ENCODE peak calls at places on chromosomes 4 and X, in nine cellular contexts. One of them, this sample, is unnamed.

GRCh38 chr4:13347517-13348125 is 136.5 kb downstream of the RAB28 start:
- DNase-seq in Caco-2: no peak
- DNase-seq in activated CD4-positive, CD25-positive, alpha-beta regulatory T cell: no peak
- DNase-seq in aorta: no peak
- DNase-seq in HFFc6: peak
- DNase-seq in activated CD4-positive, alpha-beta T cell treated with anti-CD3 and anti-CD28 coated beads for 24 hours: no peak
- DNase-seq in activated CD8-positive, alpha-beta T cell treated with anti-CD3 and anti-CD28 coated beads, Interleukin-2, amount 10 ng/mL, durations not matched to agents 7 days and 5 days: no peak
- DNase-seq in nephron progenitor cell: no peak
- DNase-seq in HS-27A: no peak
- DNase-seq in this sample: no peak

GRCh38 chrX:153507484-153508178 is 9.8 kb upstream of the ATP2B3 start:
- DNase-seq in Caco-2: peak
- DNase-seq in activated CD4-positive, CD25-positive, alpha-beta regulatory T cell: peak
- DNase-seq in aorta: peak
- DNase-seq in HFFc6: peak
- DNase-seq in activated CD4-positive, alpha-beta T cell treated with anti-CD3 and anti-CD28 coated beads for 24 hours: peak
- DNase-seq in activated CD8-positive, alpha-beta T cell treated with anti-CD3 and anti-CD28 coated beads, Interleukin-2, amount 10 ng/mL, durations not matched to agents 7 days and 5 days: peak
- DNase-seq in nephron progenitor cell: peak
- DNase-seq in HS-27A: no peak
- DNase-seq in this sample: peak

GRCh38 chr4:110904435-110905050 is 281.7 kb upstream of the PITX2 start:
- DNase-seq in Caco-2: no peak
- DNase-seq in activated CD4-positive, CD25-positive, alpha-beta regulatory T cell: no peak
- DNase-seq in aorta: no peak
- DNase-seq in HFFc6: peak
- DNase-seq in activated CD4-positive, alpha-beta T cell treated with anti-CD3 and anti-CD28 coated beads for 24 hours: no peak
- DNase-seq in activated CD8-positive, alpha-beta T cell treated with anti-CD3 and anti-CD28 coated beads, Interleukin-2, amount 10 ng/mL, durations not matched to agents 7 days and 5 days: no peak
- DNase-seq in nephron progenitor cell: no peak
- DNase-seq in HS-27A: no peak
- DNase-seq in this sample: no peak

GRCh38 chr4:158051401-158052235 is 121.2 kb downstream of the GASK1B start:
- DNase-seq in Caco-2: no peak
- DNase-seq in activated CD4-positive, CD25-positive, alpha-beta regulatory T cell: no peak
- DNase-seq in aorta: no peak
- DNase-seq in HFFc6: peak
- DNase-seq in activated CD4-positive, alpha-beta T cell treated with anti-CD3 and anti-CD28 coated beads for 24 hours: no peak
- DNase-seq in activated CD8-positive, alpha-beta T cell treated with anti-CD3 and anti-CD28 coated beads, Interleukin-2, amount 10 ng/mL, durations not matched to agents 7 days and 5 days: no peak
- DNase-seq in nephron progenitor cell: no peak
- DNase-seq in HS-27A: peak
- DNase-seq in this sample: peak

GRCh38 chrX:124328765-124329164 is 3.7 kb upstream of the TEX13D start:
- DNase-seq in Caco-2: no peak
- DNase-seq in activated CD4-positive, CD25-positive, alpha-beta regulatory T cell: no peak
- DNase-seq in aorta: no peak
- DNase-seq in HFFc6: no peak
- DNase-seq in activated CD4-positive, alpha-beta T cell treated with anti-CD3 and anti-CD28 coated beads for 24 hours: no peak
- DNase-seq in activated CD8-positive, alpha-beta T cell treated with anti-CD3 and anti-CD28 coated beads, Interleukin-2, amount 10 ng/mL, durations not matched to agents 7 days and 5 days: no peak
- DNase-seq in nephron progenitor cell: no peak
- DNase-seq in HS-27A: no peak
- DNase-seq in this sample: no peak

GRCh38 chrX:734411-734810 is 103.8 kb downstream of the SHOX start:
- DNase-seq in Caco-2: no peak
- DNase-seq in activated CD4-positive, CD25-positive, alpha-beta regulatory T cell: no peak
- DNase-seq in aorta: no peak
- DNase-seq in HFFc6: no peak
- DNase-seq in activated CD4-positive, alpha-beta T cell treated with anti-CD3 and anti-CD28 coated beads for 24 hours: no peak
- DNase-seq in activated CD8-positive, alpha-beta T cell treated with anti-CD3 and anti-CD28 coated beads, Interleukin-2, amount 10 ng/mL, durations not matched to agents 7 days and 5 days: no peak
- DNase-seq in nephron progenitor cell: no peak
- DNase-seq in HS-27A: no peak
- DNase-seq in this sample: no peak

GRCh38 chrX:119474615-119475388 is 6.6 kb downstream of the SLC25A5 start:
- DNase-seq in Caco-2: no peak
- DNase-seq in activated CD4-positive, CD25-positive, alpha-beta regulatory T cell: no peak
- DNase-seq in aorta: no peak
- DNase-seq in HFFc6: no peak
- DNase-seq in activated CD4-positive, alpha-beta T cell treated with anti-CD3 and anti-CD28 coated beads for 24 hours: no peak
- DNase-seq in activated CD8-positive, alpha-beta T cell treated with anti-CD3 and anti-CD28 coated beads, Interleukin-2, amount 10 ng/mL, durations not matched to agents 7 days and 5 days: no peak
- DNase-seq in nephron progenitor cell: no peak
- DNase-seq in HS-27A: no peak
- DNase-seq in this sample: no peak

GRCh38 chr4:186676531-186677158 is 47.0 kb downstream of the FAT1 start:
- DNase-seq in Caco-2: no peak
- DNase-seq in activated CD4-positive, CD25-positive, alpha-beta regulatory T cell: no peak
- DNase-seq in aorta: no peak
- DNase-seq in HFFc6: peak
- DNase-seq in activated CD4-positive, alpha-beta T cell treated with anti-CD3 and anti-CD28 coated beads for 24 hours: no peak
- DNase-seq in activated CD8-positive, alpha-beta T cell treated with anti-CD3 and anti-CD28 coated beads, Interleukin-2, amount 10 ng/mL, durations not matched to agents 7 days and 5 days: no peak
- DNase-seq in nephron progenitor cell: no peak
- DNase-seq in HS-27A: peak
- DNase-seq in this sample: peak

GRCh38 chr4:40548256-40548655 is 81.4 kb downstream of the RBM47 start:
- DNase-seq in Caco-2: no peak
- DNase-seq in activated CD4-positive, CD25-positive, alpha-beta regulatory T cell: no peak
- DNase-seq in aorta: no peak
- DNase-seq in HFFc6: peak
- DNase-seq in activated CD4-positive, alpha-beta T cell treated with anti-CD3 and anti-CD28 coated beads for 24 hours: no peak
- DNase-seq in activated CD8-positive, alpha-beta T cell treated with anti-CD3 and anti-CD28 coated beads, Interleukin-2, amount 10 ng/mL, durations not matched to agents 7 days and 5 days: no peak
- DNase-seq in nephron progenitor cell: no peak
- DNase-seq in HS-27A: no peak
- DNase-seq in this sample: peak

GRCh38 chrX:106436695-106437094 is 175.1 kb upstream of the RADX start:
- DNase-seq in Caco-2: no peak
- DNase-seq in activated CD4-positive, CD25-positive, alpha-beta regulatory T cell: no peak
- DNase-seq in aorta: no peak
- DNase-seq in HFFc6: no peak
- DNase-seq in activated CD4-positive, alpha-beta T cell treated with anti-CD3 and anti-CD28 coated beads for 24 hours: no peak
- DNase-seq in activated CD8-positive, alpha-beta T cell treated with anti-CD3 and anti-CD28 coated beads, Interleukin-2, amount 10 ng/mL, durations not matched to agents 7 days and 5 days: no peak
- DNase-seq in nephron progenitor cell: no peak
- DNase-seq in HS-27A: no peak
- DNase-seq in this sample: no peak

GRCh38 chrX:70481424-70481823 is 36.8 kb downstream of the DLG3 start:
- DNase-seq in Caco-2: no peak
- DNase-seq in activated CD4-positive, CD25-positive, alpha-beta regulatory T cell: no peak
- DNase-seq in aorta: no peak
- DNase-seq in HFFc6: no peak
- DNase-seq in activated CD4-positive, alpha-beta T cell treated with anti-CD3 and anti-CD28 coated beads for 24 hours: no peak
- DNase-seq in activated CD8-positive, alpha-beta T cell treated with anti-CD3 and anti-CD28 coated beads, Interleukin-2, amount 10 ng/mL, durations not matched to agents 7 days and 5 days: no peak
- DNase-seq in nephron progenitor cell: peak
- DNase-seq in HS-27A: no peak
- DNase-seq in this sample: no peak

GRCh38 chrX:150683536-150684146 is 9.6 kb upstream of the MTMR1 start:
- DNase-seq in Caco-2: no peak
- DNase-seq in activated CD4-positive, CD25-positive, alpha-beta regulatory T cell: no peak
- DNase-seq in aorta: no peak
- DNase-seq in HFFc6: peak
- DNase-seq in activated CD4-positive, alpha-beta T cell treated with anti-CD3 and anti-CD28 coated beads for 24 hours: no peak
- DNase-seq in activated CD8-positive, alpha-beta T cell treated with anti-CD3 and anti-CD28 coated beads, Interleukin-2, amount 10 ng/mL, durations not matched to agents 7 days and 5 days: peak
- DNase-seq in nephron progenitor cell: no peak
- DNase-seq in HS-27A: no peak
- DNase-seq in this sample: no peak

GRCh38 chrX:129651756-129652564 is 2.8 kb downstream of the APLN start:
- DNase-seq in Caco-2: no peak
- DNase-seq in activated CD4-positive, CD25-positive, alpha-beta regulatory T cell: no peak
- DNase-seq in aorta: no peak
- DNase-seq in HFFc6: no peak
- DNase-seq in activated CD4-positive, alpha-beta T cell treated with anti-CD3 and anti-CD28 coated beads for 24 hours: no peak
- DNase-seq in activated CD8-positive, alpha-beta T cell treated with anti-CD3 and anti-CD28 coated beads, Interleukin-2, amount 10 ng/mL, durations not matched to agents 7 days and 5 days: no peak
- DNase-seq in nephron progenitor cell: no peak
- DNase-seq in HS-27A: no peak
- DNase-seq in this sample: no peak

GRCh38 chr4:80182237-80182866 is 15.0 kb upstream of the PRDM8 start:
- DNase-seq in Caco-2: no peak
- DNase-seq in activated CD4-positive, CD25-positive, alpha-beta regulatory T cell: no peak
- DNase-seq in aorta: no peak
- DNase-seq in HFFc6: no peak
- DNase-seq in activated CD4-positive, alpha-beta T cell treated with anti-CD3 and anti-CD28 coated beads for 24 hours: no peak
- DNase-seq in activated CD8-positive, alpha-beta T cell treated with anti-CD3 and anti-CD28 coated beads, Interleukin-2, amount 10 ng/mL, durations not matched to agents 7 days and 5 days: peak
- DNase-seq in nephron progenitor cell: no peak
- DNase-seq in HS-27A: no peak
- DNase-seq in this sample: no peak

GRCh38 chrX:106921637-106922036 is 1.4 kb downstream of the CLDN2 start:
- DNase-seq in Caco-2: no peak
- DNase-seq in activated CD4-positive, CD25-positive, alpha-beta regulatory T cell: no peak
- DNase-seq in aorta: no peak
- DNase-seq in HFFc6: no peak
- DNase-seq in activated CD4-positive, alpha-beta T cell treated with anti-CD3 and anti-CD28 coated beads for 24 hours: no peak
- DNase-seq in activated CD8-positive, alpha-beta T cell treated with anti-CD3 and anti-CD28 coated beads, Interleukin-2, amount 10 ng/mL, durations not matched to agents 7 days and 5 days: no peak
- DNase-seq in nephron progenitor cell: no peak
- DNase-seq in HS-27A: no peak
- DNase-seq in this sample: no peak